ENCODE peak calls at places on chromosomes 2 and 18, in four cellular contexts. One of them, this sample, is unnamed. For H3K4me1, the result is how much of the 10 kb centered on the place peaks cover.

GRCh38 chr18:2976218-2976617 is 36.7 kb downstream of the LPIN2 start:
- DNase-seq in Peyer's patch: no peak
- DNase-seq in neuronal stem cell: no peak
- DNase-seq in adrenal gland: no peak
- DNase-seq in this sample: no peak

GRCh38 chr18:76378526-76379215 is 116.4 kb downstream of the ZNF516 start:
- DNase-seq in neuronal stem cell: no peak
- DNase-seq in Peyer's patch: no peak
- DNase-seq in adrenal gland: no peak
- DNase-seq in this sample: no peak

GRCh38 chr2:84674586-84674985 is 158.3 kb downstream of the DNAH6 start:
- DNase-seq in neuronal stem cell: no peak
- DNase-seq in adrenal gland: no peak
- DNase-seq in Peyer's patch: no peak
- DNase-seq in this sample: no peak

GRCh38 chr2:86775323-86775722 is 15.4 kb downstream of the CD8A start:
- DNase-seq in neuronal stem cell: no peak
- DNase-seq in Peyer's patch: no peak
- DNase-seq in adrenal gland: no peak
- DNase-seq in this sample: no peak

GRCh38 chr2:25938345-25938744 is 44.0 kb downstream of the KIF3C start:
- DNase-seq in neuronal stem cell: no peak
- DNase-seq in adrenal gland: no peak
- DNase-seq in Peyer's patch: no peak
- DNase-seq in this sample: no peak

GRCh38 chr2:187272255-187272654 is 175.8 kb downstream of the CALCRL start:
- DNase-seq in adrenal gland: no peak
- DNase-seq in Peyer's patch: no peak
- DNase-seq in neuronal stem cell: no peak
- DNase-seq in this sample: no peak

GRCh38 chr2:19574788-19575260 is 216.4 kb upstream of the OSR1 start:
- DNase-seq in neuronal stem cell: peak
- DNase-seq in adrenal gland: peak
- DNase-seq in Peyer's patch: no peak
- DNase-seq in this sample: no peak

GRCh38 chr2:233794128-233794658 is 16.1 kb downstream of the MROH2A start:
- DNase-seq in Peyer's patch: no peak
- DNase-seq in adrenal gland: no peak
- DNase-seq in neuronal stem cell: no peak
- DNase-seq in this sample: no peak

GRCh38 chr2:42969231-42970150 is 177.1 kb upstream of the HAAO start:
- DNase-seq in adrenal gland: no peak
- DNase-seq in neuronal stem cell: no peak
- DNase-seq in Peyer's patch: no peak
- DNase-seq in this sample: no peak

GRCh38 chr18:49619792-49620191 is 57.9 kb downstream of the LIPG start:
- DNase-seq in adrenal gland: no peak
- DNase-seq in neuronal stem cell: no peak
- DNase-seq in Peyer's patch: no peak
- DNase-seq in this sample: no peak

GRCh38 chr18:49618741-49619392 is 57.0 kb downstream of the LIPG start:
- DNase-seq in neuronal stem cell: no peak
- DNase-seq in Peyer's patch: peak
- DNase-seq in adrenal gland: peak
- DNase-seq in this sample: peak

GRCh38 chr18:49617846-49618245 is 56.0 kb downstream of the LIPG start:
- DNase-seq in neuronal stem cell: no peak
- DNase-seq in Peyer's patch: no peak
- DNase-seq in adrenal gland: no peak
- DNase-seq in this sample: no peak

GRCh38 chr18:49616618-49617328 is 54.9 kb downstream of the LIPG start:
- DNase-seq in neuronal stem cell: no peak
- DNase-seq in Peyer's patch: no peak
- DNase-seq in adrenal gland: no peak
- DNase-seq in this sample: no peak

DNA sequence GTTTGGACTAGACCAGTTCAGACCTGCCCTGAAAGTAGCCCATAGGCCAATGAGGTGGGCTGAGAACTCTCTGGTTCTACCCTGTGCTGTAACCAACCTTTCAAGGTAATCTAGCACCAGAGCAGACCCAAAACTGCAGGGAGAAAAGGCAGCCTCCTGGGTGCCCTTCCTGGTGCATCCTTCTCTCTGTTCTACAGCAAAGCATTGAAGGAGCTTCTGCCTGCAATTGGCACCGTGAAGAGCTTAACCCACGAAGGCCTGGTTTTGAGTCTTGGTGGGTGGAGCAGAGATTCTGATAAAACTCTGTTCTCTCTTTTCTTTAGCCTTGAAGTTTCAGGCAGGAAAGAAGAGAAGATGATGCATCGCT is 55.5 kb downstream of the LIPG start:
- DNase-seq in neuronal stem cell: no peak
- DNase-seq in adrenal gland: no peak
- DNase-seq in Peyer's patch: no peak
- DNase-seq in this sample: no peak
- H3K4me1 ChIP-seq in neuronal stem cell: half or more
- H3K4me1 ChIP-seq in adrenal gland: under half
- H3K4me1 ChIP-seq in Peyer's patch: under half
- H3K4me1 ChIP-seq in this sample: under half

GRCh38 chr18:68840554-68841263 is 42.8 kb downstream of the CCDC102B start:
- DNase-seq in adrenal gland: peak
- DNase-seq in neuronal stem cell: peak
- DNase-seq in Peyer's patch: no peak
- DNase-seq in this sample: peak
- H3K4me1 ChIP-seq in adrenal gland: under half
- H3K4me1 ChIP-seq in neuronal stem cell: under half
- H3K4me1 ChIP-seq in Peyer's patch: under half
- H3K4me1 ChIP-seq in this sample: under half

GRCh38 chr2:240203031-240203841 is 62.8 kb upstream of the OTOS start:
- DNase-seq in adrenal gland: no peak
- DNase-seq in neuronal stem cell: peak
- DNase-seq in Peyer's patch: no peak
- DNase-seq in this sample: no peak

GRCh38 chr2:240203842-240204270 is 63.4 kb upstream of the OTOS start:
- DNase-seq in Peyer's patch: no peak
- DNase-seq in adrenal gland: no peak
- DNase-seq in neuronal stem cell: no peak
- DNase-seq in this sample: no peak

GRCh38 chr2:240200230-240201051 is 60.0 kb upstream of the OTOS start:
- DNase-seq in Peyer's patch: no peak
- DNase-seq in neuronal stem cell: no peak
- DNase-seq in adrenal gland: no peak
- DNase-seq in this sample: peak

GRCh38 chr2:240202616-240203015 is 62.2 kb upstream of the OTOS start:
- DNase-seq in neuronal stem cell: no peak
- DNase-seq in adrenal gland: no peak
- DNase-seq in Peyer's patch: no peak
- DNase-seq in this sample: no peak

GRCh38 chr2:240201861-240202260 is 61.4 kb upstream of the OTOS start:
- DNase-seq in neuronal stem cell: no peak
- DNase-seq in adrenal gland: no peak
- DNase-seq in Peyer's patch: no peak
- DNase-seq in this sample: no peak
- H3K4me1 ChIP-seq in neuronal stem cell: under half
- H3K4me1 ChIP-seq in adrenal gland: under half
- H3K4me1 ChIP-seq in Peyer's patch: under half
- H3K4me1 ChIP-seq in this sample: under half

DNA sequence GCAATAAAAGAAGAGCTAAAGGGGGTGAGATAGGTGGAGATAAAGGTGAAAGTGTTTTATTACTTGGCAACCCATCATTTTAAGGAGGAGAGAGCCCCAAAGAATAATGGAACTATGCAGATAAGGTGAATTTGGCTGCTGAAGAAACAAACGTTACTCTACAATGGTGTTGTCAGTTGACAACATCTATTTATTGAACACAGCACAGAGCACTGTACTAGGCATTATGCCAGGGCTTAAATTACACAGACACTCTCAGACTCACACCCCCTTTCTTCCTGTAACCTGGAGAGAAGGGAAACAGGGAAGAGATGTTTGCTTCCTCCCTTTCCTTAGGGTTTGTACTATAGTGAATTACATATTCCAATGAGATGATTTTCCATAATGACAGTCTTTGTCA is 94.0 kb upstream of the ATP5MC3 start:
- DNase-seq in Peyer's patch: no peak
- DNase-seq in adrenal gland: no peak
- DNase-seq in neuronal stem cell: no peak
- DNase-seq in this sample: no peak
- H3K4me1 ChIP-seq in Peyer's patch: under half
- H3K4me1 ChIP-seq in adrenal gland: under half
- H3K4me1 ChIP-seq in neuronal stem cell: under half
- H3K4me1 ChIP-seq in this sample: under half

GRCh38 chr2:64639691-64640090 is 14.0 kb downstream of the SERTAD2 start:
- DNase-seq in adrenal gland: no peak
- DNase-seq in neuronal stem cell: no peak
- DNase-seq in Peyer's patch: no peak
- DNase-seq in this sample: no peak
- H3K4me1 ChIP-seq in adrenal gland: under half
- H3K4me1 ChIP-seq in neuronal stem cell: under half
- H3K4me1 ChIP-seq in Peyer's patch: under half
- H3K4me1 ChIP-seq in this sample: under half

DNA sequence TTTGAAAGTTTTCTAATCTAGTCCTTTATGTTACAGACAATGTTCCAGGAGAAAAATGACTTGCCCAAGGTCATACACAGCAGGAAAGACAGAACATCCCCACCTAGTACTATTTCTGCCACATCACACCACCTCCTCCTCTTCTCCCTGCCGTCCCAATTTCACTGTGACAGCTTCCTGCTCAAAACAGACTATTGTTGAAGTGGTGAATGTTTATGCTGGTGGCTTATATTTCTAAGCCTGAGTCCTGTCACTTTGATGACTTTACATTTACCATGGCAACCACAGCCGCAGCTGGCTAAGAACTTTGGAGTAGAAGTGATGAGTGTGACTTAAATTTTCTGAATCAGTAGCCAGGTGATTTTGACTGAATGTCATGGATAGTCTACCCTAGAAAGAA is 10.0 kb downstream of the GALNT5 start:
- DNase-seq in neuronal stem cell: no peak
- DNase-seq in Peyer's patch: no peak
- DNase-seq in adrenal gland: no peak
- DNase-seq in this sample: no peak
- H3K4me1 ChIP-seq in neuronal stem cell: under half
- H3K4me1 ChIP-seq in Peyer's patch: under half
- H3K4me1 ChIP-seq in adrenal gland: under half
- H3K4me1 ChIP-seq in this sample: under half

GRCh38 chr2:148656516-148656915 is 12.0 kb downstream of the EPC2 start:
- DNase-seq in adrenal gland: no peak
- DNase-seq in neuronal stem cell: no peak
- DNase-seq in Peyer's patch: no peak
- DNase-seq in this sample: no peak
- H3K4me1 ChIP-seq in adrenal gland: half or more
- H3K4me1 ChIP-seq in neuronal stem cell: under half
- H3K4me1 ChIP-seq in Peyer's patch: under half
- H3K4me1 ChIP-seq in this sample: under half

DNA sequence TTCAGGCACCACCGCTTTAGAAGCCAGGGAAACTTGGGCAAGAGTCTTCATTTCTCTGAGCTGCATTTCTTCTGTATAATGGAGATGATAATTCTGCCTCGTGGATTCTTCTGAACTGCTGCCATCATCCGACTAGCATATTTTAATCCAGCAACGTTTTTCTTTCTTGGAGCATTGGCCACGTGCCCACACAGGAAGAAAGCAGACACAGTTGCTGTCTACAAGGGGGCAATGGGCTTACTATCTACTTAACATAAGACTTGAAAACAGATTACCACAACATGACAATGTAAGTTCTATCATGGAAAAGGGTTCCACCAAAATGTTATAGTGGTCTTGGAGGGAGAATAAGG is 176.5 kb downstream of the FAM210A start:
- DNase-seq in Peyer's patch: no peak
- DNase-seq in adrenal gland: peak
- DNase-seq in neuronal stem cell: no peak
- DNase-seq in this sample: no peak
- H3K4me1 ChIP-seq in Peyer's patch: under half
- H3K4me1 ChIP-seq in adrenal gland: under half
- H3K4me1 ChIP-seq in neuronal stem cell: under half
- H3K4me1 ChIP-seq in this sample: under half

GRCh38 chr2:51960846-51961335 is 929.0 kb upstream of the NRXN1 start:
- DNase-seq in adrenal gland: no peak
- DNase-seq in Peyer's patch: no peak
- DNase-seq in neuronal stem cell: no peak
- DNase-seq in this sample: no peak
- H3K4me1 ChIP-seq in adrenal gland: under half
- H3K4me1 ChIP-seq in Peyer's patch: under half
- H3K4me1 ChIP-seq in neuronal stem cell: under half
- H3K4me1 ChIP-seq in this sample: under half